ENCODE peak calls at places on chromosome 11, in nine cellular contexts. One of them, this sample, is unnamed.

GRCh38 chr11:72406536-72407507 is 27.5 kb downstream of the CLPB start:
- DNase-seq in endothelial cell: no peak
- DNase-seq in A549: no peak
- DNase-seq in transverse colon: no peak
- DNase-seq in astrocyte of the cerebellum: no peak
- DNase-seq in H9: no peak
- DNase-seq in cardiac muscle cell: no peak
- DNase-seq in uterus: no peak
- DNase-seq in endothelial cell of umbilical vein: no peak
- DNase-seq in this sample: no peak

GRCh38 chr11:115885446-115885978 is 381.3 kb upstream of the CADM1 start:
- DNase-seq in uterus: no peak
- DNase-seq in H9: no peak
- DNase-seq in astrocyte of the cerebellum: no peak
- DNase-seq in endothelial cell of umbilical vein: no peak
- DNase-seq in endothelial cell: no peak
- DNase-seq in cardiac muscle cell: no peak
- DNase-seq in A549: no peak
- DNase-seq in transverse colon: no peak
- DNase-seq in this sample: no peak

GRCh38 chr11:61902313-61902712 is 11.0 kb upstream of the FADS3 start:
- DNase-seq in A549: no peak
- DNase-seq in cardiac muscle cell: no peak
- DNase-seq in endothelial cell of umbilical vein: no peak
- DNase-seq in transverse colon: no peak
- DNase-seq in uterus: no peak
- DNase-seq in endothelial cell: no peak
- DNase-seq in astrocyte of the cerebellum: no peak
- DNase-seq in H9: no peak
- DNase-seq in this sample: no peak

GRCh38 chr11:119078675-119079420 is 5.8 kb upstream of the HMBS start:
- DNase-seq in A549: no peak
- DNase-seq in endothelial cell of umbilical vein: no peak
- DNase-seq in endothelial cell: no peak
- DNase-seq in H9: no peak
- DNase-seq in uterus: no peak
- DNase-seq in cardiac muscle cell: no peak
- DNase-seq in transverse colon: no peak
- DNase-seq in astrocyte of the cerebellum: no peak
- DNase-seq in this sample: no peak

GRCh38 chr11:133787379-133788103 is 57.8 kb downstream of the SPATA19 start:
- DNase-seq in A549: no peak
- DNase-seq in transverse colon: peak; percentile 9
- DNase-seq in endothelial cell: peak; percentile 61
- DNase-seq in H9: peak; percentile 82
- DNase-seq in astrocyte of the cerebellum: no peak
- DNase-seq in endothelial cell of umbilical vein: no peak
- DNase-seq in cardiac muscle cell: peak; percentile 37
- DNase-seq in uterus: no peak
- DNase-seq in this sample: no peak

GRCh38 chr11:128512478-128513127 is 74.8 kb downstream of the ETS1 start:
- DNase-seq in astrocyte of the cerebellum: no peak
- DNase-seq in transverse colon: no peak
- DNase-seq in endothelial cell of umbilical vein: no peak
- DNase-seq in endothelial cell: no peak
- DNase-seq in cardiac muscle cell: no peak
- DNase-seq in uterus: no peak
- DNase-seq in A549: no peak
- DNase-seq in H9: no peak
- DNase-seq in this sample: no peak

GRCh38 chr11:35836185-35836584 is 107.7 kb upstream of the LDLRAD3 start:
- DNase-seq in astrocyte of the cerebellum: no peak
- DNase-seq in H9: no peak
- DNase-seq in transverse colon: no peak
- DNase-seq in cardiac muscle cell: no peak
- DNase-seq in endothelial cell of umbilical vein: no peak
- DNase-seq in A549: no peak
- DNase-seq in endothelial cell: no peak
- DNase-seq in uterus: no peak
- DNase-seq in this sample: no peak

GRCh38 chr11:109371444-109372176 is 50.4 kb upstream of the C11orf87 start:
- DNase-seq in H9: no peak
- DNase-seq in endothelial cell of umbilical vein: no peak
- DNase-seq in astrocyte of the cerebellum: no peak
- DNase-seq in transverse colon: no peak
- DNase-seq in endothelial cell: peak; percentile 25
- DNase-seq in uterus: no peak
- DNase-seq in A549: no peak
- DNase-seq in cardiac muscle cell: no peak
- DNase-seq in this sample: no peak

GRCh38 chr11:70845761-70846160 is 406.6 kb downstream of the SHANK2 start:
- DNase-seq in astrocyte of the cerebellum: no peak
- DNase-seq in transverse colon: no peak
- DNase-seq in cardiac muscle cell: no peak
- DNase-seq in A549: no peak
- DNase-seq in H9: no peak
- DNase-seq in endothelial cell: no peak
- DNase-seq in uterus: no peak
- DNase-seq in endothelial cell of umbilical vein: no peak
- DNase-seq in this sample: no peak

GRCh38 chr11:3338569-3339565 is 40.1 kb downstream of the ZNF195 start:
- DNase-seq in uterus: no peak
- DNase-seq in endothelial cell of umbilical vein: no peak
- DNase-seq in H9: no peak
- DNase-seq in astrocyte of the cerebellum: no peak
- DNase-seq in endothelial cell: no peak
- DNase-seq in cardiac muscle cell: no peak
- DNase-seq in A549: no peak
- DNase-seq in transverse colon: no peak
- DNase-seq in this sample: no peak

GRCh38 chr11:95282337-95282751 is 51.3 kb upstream of the SESN3 start:
- DNase-seq in A549: peak; percentile 47
- DNase-seq in endothelial cell of umbilical vein: no peak
- DNase-seq in transverse colon: no peak
- DNase-seq in H9: no peak
- DNase-seq in cardiac muscle cell: no peak
- DNase-seq in astrocyte of the cerebellum: no peak
- DNase-seq in endothelial cell: no peak
- DNase-seq in uterus: no peak
- DNase-seq in this sample: no peak

GRCh38 chr11:69351460-69351859 is 57.5 kb downstream of the MYEOV start:
- DNase-seq in transverse colon: no peak
- DNase-seq in uterus: no peak
- DNase-seq in A549: no peak
- DNase-seq in astrocyte of the cerebellum: peak; percentile 35
- DNase-seq in endothelial cell: no peak
- DNase-seq in H9: no peak
- DNase-seq in endothelial cell of umbilical vein: peak; percentile 61
- DNase-seq in cardiac muscle cell: no peak
- DNase-seq in this sample: no peak

GRCh38 chr11:80074837-80075236 is 634.0 kb upstream of the TENM4 start:
- DNase-seq in endothelial cell of umbilical vein: no peak
- DNase-seq in A549: no peak
- DNase-seq in astrocyte of the cerebellum: no peak
- DNase-seq in uterus: no peak
- DNase-seq in H9: no peak
- DNase-seq in endothelial cell: no peak
- DNase-seq in cardiac muscle cell: no peak
- DNase-seq in transverse colon: no peak
- DNase-seq in this sample: no peak

GRCh38 chr11:128299132-128299726 is 288.1 kb downstream of the ETS1 start:
- DNase-seq in transverse colon: no peak
- DNase-seq in endothelial cell of umbilical vein: no peak
- DNase-seq in cardiac muscle cell: no peak
- DNase-seq in endothelial cell: no peak
- DNase-seq in A549: no peak
- DNase-seq in H9: no peak
- DNase-seq in astrocyte of the cerebellum: no peak
- DNase-seq in uterus: no peak
- DNase-seq in this sample: peak; percentile 83

GRCh38 chr11:66877585-66877984 is 20.7 kb downstream of the LRFN4 start:
- DNase-seq in astrocyte of the cerebellum: no peak
- DNase-seq in endothelial cell: no peak
- DNase-seq in H9: no peak
- DNase-seq in uterus: no peak
- DNase-seq in transverse colon: no peak
- DNase-seq in cardiac muscle cell: no peak
- DNase-seq in A549: peak; percentile 76
- DNase-seq in endothelial cell of umbilical vein: no peak
- DNase-seq in this sample: no peak

GRCh38 chr11:13135385-13136271 is 126.5 kb downstream of the RASSF10 start:
- DNase-seq in cardiac muscle cell: peak; percentile 78
- DNase-seq in endothelial cell of umbilical vein: peak; percentile 57
- DNase-seq in endothelial cell: no peak
- DNase-seq in A549: peak; percentile 24
- DNase-seq in H9: no peak
- DNase-seq in uterus: no peak
- DNase-seq in astrocyte of the cerebellum: peak; percentile 95
- DNase-seq in transverse colon: no peak
- DNase-seq in this sample: no peak

GRCh38 chr11:44701276-44701675 is 25.5 kb upstream of the TSPAN18 start:
- DNase-seq in endothelial cell of umbilical vein: peak; percentile 70
- DNase-seq in astrocyte of the cerebellum: no peak
- DNase-seq in A549: no peak
- DNase-seq in cardiac muscle cell: peak; percentile 62
- DNase-seq in H9: no peak
- DNase-seq in uterus: no peak
- DNase-seq in endothelial cell: peak; percentile 50
- DNase-seq in transverse colon: no peak
- DNase-seq in this sample: no peak

GRCh38 chr11:127066426-127067090 is 66.0 kb upstream of the KIRREL3 start:
- DNase-seq in endothelial cell: no peak
- DNase-seq in uterus: no peak
- DNase-seq in endothelial cell of umbilical vein: no peak
- DNase-seq in transverse colon: no peak
- DNase-seq in cardiac muscle cell: no peak
- DNase-seq in astrocyte of the cerebellum: no peak
- DNase-seq in H9: no peak
- DNase-seq in A549: no peak
- DNase-seq in this sample: peak; percentile 13

GRCh38 chr11:125188021-125188420 is 23.5 kb downstream of the PKNOX2 start:
- DNase-seq in cardiac muscle cell: no peak
- DNase-seq in endothelial cell of umbilical vein: no peak
- DNase-seq in H9: no peak
- DNase-seq in transverse colon: no peak
- DNase-seq in A549: no peak
- DNase-seq in endothelial cell: no peak
- DNase-seq in uterus: no peak
- DNase-seq in astrocyte of the cerebellum: no peak
- DNase-seq in this sample: no peak

GRCh38 chr11:62373464-62374110 is 36.3 kb downstream of the ASRGL1 start:
- DNase-seq in endothelial cell: no peak
- DNase-seq in A549: no peak
- DNase-seq in transverse colon: no peak
- DNase-seq in H9: no peak
- DNase-seq in endothelial cell of umbilical vein: no peak
- DNase-seq in uterus: no peak
- DNase-seq in cardiac muscle cell: no peak
- DNase-seq in astrocyte of the cerebellum: no peak
- DNase-seq in this sample: no peak

GRCh38 chr11:92390783-92391182 is 166.2 kb downstream of the FAT3 start:
- DNase-seq in transverse colon: no peak
- DNase-seq in uterus: no peak
- DNase-seq in A549: no peak
- DNase-seq in astrocyte of the cerebellum: no peak
- DNase-seq in H9: no peak
- DNase-seq in endothelial cell: no peak
- DNase-seq in endothelial cell of umbilical vein: no peak
- DNase-seq in cardiac muscle cell: no peak
- DNase-seq in this sample: no peak

GRCh38 chr11:95767498-95767897 is 22.1 kb downstream of the FAM76B start:
- DNase-seq in A549: peak; percentile 1
- DNase-seq in endothelial cell of umbilical vein: no peak
- DNase-seq in astrocyte of the cerebellum: no peak
- DNase-seq in endothelial cell: no peak
- DNase-seq in cardiac muscle cell: no peak
- DNase-seq in H9: no peak
- DNase-seq in uterus: no peak
- DNase-seq in transverse colon: no peak
- DNase-seq in this sample: peak; percentile 50

DNA sequence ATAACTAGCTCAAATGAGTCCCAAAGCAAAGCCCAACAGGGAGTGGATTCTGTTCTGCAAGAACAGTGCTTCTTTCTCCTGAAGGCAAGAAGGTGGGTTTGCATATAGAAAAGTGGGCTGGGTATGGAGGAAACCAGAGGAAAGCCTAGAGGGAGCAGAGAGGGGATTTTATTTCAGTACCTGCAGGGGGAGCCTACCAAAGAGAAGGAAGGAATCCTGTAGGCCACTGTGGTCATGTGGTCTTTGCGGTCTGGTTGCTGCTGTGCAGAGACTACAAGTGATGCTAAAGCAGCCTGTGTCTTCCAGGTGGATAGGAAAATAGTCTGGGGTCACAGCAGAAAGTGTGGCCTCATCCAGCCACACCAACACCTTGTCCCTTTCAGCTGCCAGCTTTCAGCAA is 33.2 kb upstream of the ZBTB16 start:
- DNase-seq in endothelial cell: no peak
- DNase-seq in endothelial cell of umbilical vein: no peak
- DNase-seq in cardiac muscle cell: peak; percentile 51
- DNase-seq in H9: peak; percentile 62
- DNase-seq in transverse colon: no peak
- DNase-seq in A549: peak; percentile 18
- DNase-seq in uterus: no peak
- DNase-seq in astrocyte of the cerebellum: no peak
- DNase-seq in this sample: no peak
- TF ChIP-seq CTCF in endothelial cell: no peak
- TF ChIP-seq CTCF in endothelial cell of umbilical vein: peak; percentile 8
- TF ChIP-seq CTCF in cardiac muscle cell: peak; percentile 42
- TF ChIP-seq CTCF in H9: peak; percentile 64
- TF ChIP-seq CTCF in transverse colon: no peak
- TF ChIP-seq CTCF in A549: no peak
- TF ChIP-seq CTCF in uterus: no peak
- TF ChIP-seq CTCF in astrocyte of the cerebellum: peak; percentile 47
- TF ChIP-seq CTCF in this sample: peak; percentile 15

GRCh38 chr11:110434952-110435779 is 5.4 kb downstream of the FDX1 start:
- DNase-seq in astrocyte of the cerebellum: no peak
- DNase-seq in endothelial cell: no peak
- DNase-seq in H9: no peak
- DNase-seq in transverse colon: peak; percentile 20
- DNase-seq in uterus: no peak
- DNase-seq in cardiac muscle cell: no peak
- DNase-seq in endothelial cell of umbilical vein: no peak
- DNase-seq in A549: peak; percentile 25
- DNase-seq in this sample: no peak
- TF ChIP-seq CTCF in astrocyte of the cerebellum: peak; percentile 24
- TF ChIP-seq CTCF in endothelial cell: no peak
- TF ChIP-seq CTCF in H9: peak; percentile 64
- TF ChIP-seq CTCF in transverse colon: peak; percentile 29
- TF ChIP-seq CTCF in uterus: no peak
- TF ChIP-seq CTCF in cardiac muscle cell: peak; percentile 12
- TF ChIP-seq CTCF in endothelial cell of umbilical vein: peak; percentile 7
- TF ChIP-seq CTCF in A549: peak; percentile 37
- TF ChIP-seq CTCF in this sample: peak; percentile 22

GRCh38 chr11:40445391-40445790 is 1014.1 kb downstream of the LRRC4C start:
- DNase-seq in endothelial cell: no peak
- DNase-seq in astrocyte of the cerebellum: no peak
- DNase-seq in A549: peak; percentile 6
- DNase-seq in endothelial cell of umbilical vein: no peak
- DNase-seq in transverse colon: no peak
- DNase-seq in uterus: no peak
- DNase-seq in cardiac muscle cell: no peak
- DNase-seq in H9: no peak
- DNase-seq in this sample: no peak
- TF ChIP-seq CTCF in endothelial cell: no peak
- TF ChIP-seq CTCF in astrocyte of the cerebellum: no peak
- TF ChIP-seq CTCF in A549: no peak
- TF ChIP-seq CTCF in endothelial cell of umbilical vein: no peak
- TF ChIP-seq CTCF in transverse colon: no peak
- TF ChIP-seq CTCF in uterus: no peak
- TF ChIP-seq CTCF in cardiac muscle cell: no peak
- TF ChIP-seq CTCF in H9: no peak
- TF ChIP-seq CTCF in this sample: no peak

GRCh38 chr11:63427971-63428508 is 58.5 kb downstream of the SLC22A9 start:
- DNase-seq in A549: no peak
- DNase-seq in endothelial cell: no peak
- DNase-seq in uterus: no peak
- DNase-seq in transverse colon: no peak
- DNase-seq in cardiac muscle cell: no peak
- DNase-seq in endothelial cell of umbilical vein: no peak
- DNase-seq in H9: peak; percentile 51
- DNase-seq in astrocyte of the cerebellum: no peak
- DNase-seq in this sample: no peak
- TF ChIP-seq CTCF in A549: no peak
- TF ChIP-seq CTCF in endothelial cell: no peak
- TF ChIP-seq CTCF in uterus: no peak
- TF ChIP-seq CTCF in transverse colon: no peak
- TF ChIP-seq CTCF in cardiac muscle cell: no peak
- TF ChIP-seq CTCF in endothelial cell of umbilical vein: no peak
- TF ChIP-seq CTCF in H9: peak; percentile 58
- TF ChIP-seq CTCF in astrocyte of the cerebellum: no peak
- TF ChIP-seq CTCF in this sample: no peak